ENCODE peak calls at places on chromosome 3, in nine cellular contexts. K, X, J, E, V, T, G, W and C are unnamed samples.

GRCh38 chr3:176814252-176814651 is 383.0 kb downstream of the TBL1XR1 start:
- DNase-seq in K (peak), X (no peak), J (peak), E (peak), V (peak), T (peak), G (peak), W (peak), C (no peak)

GRCh38 chr3:50256978-50257890 is 11.7 kb upstream of the SEMA3B start:
- DNase-seq in K (no peak), X (no peak), J (peak), E (no peak), V (no peak), T (peak), G (peak), W (peak), C (no peak)

GRCh38 chr3:146308682-146309081 is 57.8 kb upstream of the PLSCR4 start:
- DNase-seq in K (no peak), X (no peak), J (no peak), E (no peak), V (no peak), T (no peak), G (peak), W (peak), C (no peak)

GRCh38 chr3:122245513-122246174 is 62.2 kb downstream of the CASR start:
- DNase-seq in K (no peak), X (no peak), J (no peak), E (no peak), V (no peak), T (no peak), G (peak), W (no peak), C (no peak)

GRCh38 chr3:32360514-32360869 is 31.2 kb upstream of the CMTM7 start:
- DNase-seq in K (no peak), X (no peak), J (no peak), E (no peak), V (no peak), T (no peak), G (no peak), W (no peak), C (no peak)

GRCh38 chr3:14388200-14388599 is 14.2 kb upstream of the SLC6A6 start:
- DNase-seq in K (no peak), X (no peak), J (no peak), E (peak), V (no peak), T (no peak), G (no peak), W (no peak), C (no peak)

GRCh38 chr3:140216249-140216648 is 281.3 kb downstream of the CLSTN2 start:
- DNase-seq in K (no peak), X (no peak), J (no peak), E (no peak), V (no peak), T (no peak), G (peak), W (no peak), C (no peak)

GRCh38 chr3:185852562-185853135 is 27.8 kb upstream of the IGF2BP2 start:
- DNase-seq in K (no peak), X (no peak), J (no peak), E (no peak), V (no peak), T (no peak), G (no peak), W (no peak), C (no peak)

GRCh38 chr3:138349926-138350665 is 1.7 kb downstream of the MRAS start:
- DNase-seq in K (no peak), X (no peak), J (no peak), E (no peak), V (no peak), T (no peak), G (no peak), W (peak), C (no peak)

GRCh38 chr3:162605651-162606204 is 1109.1 kb downstream of the OTOL1 start:
- DNase-seq in K (no peak), X (no peak), J (no peak), E (no peak), V (no peak), T (no peak), G (no peak), W (no peak), C (no peak)

GRCh38 chr3:188049890-188050530 is 103.9 kb upstream of the LPP start:
- DNase-seq in K (no peak), X (no peak), J (no peak), E (no peak), V (no peak), T (no peak), G (no peak), W (no peak), C (no peak)

GRCh38 chr3:27712136-27713065 is 9.7 kb downstream of the EOMES start:
- DNase-seq in K (peak), X (no peak), J (peak), E (peak), V (peak), T (peak), G (peak), W (peak), C (peak)

GRCh38 chr3:148208975-148209374 is 488.7 kb upstream of the AGTR1 start:
- DNase-seq in K (no peak), X (no peak), J (no peak), E (no peak), V (no peak), T (no peak), G (no peak), W (no peak), C (no peak)

GRCh38 chr3:52444860-52445793 is at the start of gene SEMA3G:
- DNase-seq in K (peak), X (peak), J (peak), E (peak), V (peak), T (peak), G (peak), W (peak), C (peak)

GRCh38 chr3:172323894-172324590 is 124.2 kb downstream of the GHSR start:
- DNase-seq in K (no peak), X (no peak), J (peak), E (peak), V (no peak), T (no peak), G (peak), W (no peak), C (no peak)

GRCh38 chr3:14846481-14846880 is 27.7 kb downstream of the FGD5 start:
- DNase-seq in K (peak), X (peak), J (no peak), E (no peak), V (no peak), T (no peak), G (no peak), W (no peak), C (no peak)

GRCh38 chr3:152611905-152612304 is 223.0 kb upstream of the P2RY1 start:
- DNase-seq in K (no peak), X (no peak), J (no peak), E (no peak), V (no peak), T (no peak), G (no peak), W (no peak), C (no peak)

GRCh38 chr3:30162579-30162978 is 443.8 kb upstream of the TGFBR2 start:
- DNase-seq in K (no peak), X (no peak), J (no peak), E (no peak), V (no peak), T (no peak), G (no peak), W (peak), C (no peak)

GRCh38 chr3:73685061-73685460 is 60.3 kb upstream of the PDZRN3 start:
- DNase-seq in K (no peak), X (no peak), J (no peak), E (no peak), V (no peak), T (no peak), G (no peak), W (no peak), C (no peak)

GRCh38 chr3:56125358-56126005 is 342.8 kb downstream of the ERC2 start:
- DNase-seq in K (peak), X (peak), J (no peak), E (no peak), V (no peak), T (no peak), G (peak), W (peak), C (peak)

GRCh38 chr3:183988216-183988790 is 29.4 kb downstream of the ABCC5 start:
- DNase-seq in K (no peak), X (no peak), J (no peak), E (no peak), V (no peak), T (no peak), G (no peak), W (no peak), C (no peak)

GRCh38 chr3:196660381-196661166 is 21.1 kb downstream of the NRROS start:
- DNase-seq in K (no peak), X (no peak), J (peak), E (no peak), V (no peak), T (no peak), G (no peak), W (no peak), C (no peak)

GRCh38 chr3:23805881-23806321 is at the start of gene UBE2E1:
- DNase-seq in K (peak), X (peak), J (peak), E (peak), V (peak), T (peak), G (peak), W (peak), C (peak)

GRCh38 chr3:31704651-31705179 is 172.0 kb downstream of the STT3B start:
- DNase-seq in K (no peak), X (no peak), J (peak), E (peak), V (peak), T (peak), G (peak), W (peak), C (no peak)

GRCh38 chr3:70539908-70540307 is 227.5 kb upstream of the MDFIC2 start:
- DNase-seq in K (no peak), X (no peak), J (no peak), E (no peak), V (no peak), T (no peak), G (peak), W (no peak), C (no peak)

GRCh38 chr3:31962801-31963205 is 18.3 kb downstream of the OSBPL10 start:
- DNase-seq in K (no peak), X (no peak), J (no peak), E (no peak), V (no peak), T (no peak), G (peak), W (peak), C (no peak)

GRCh38 chr3:147354621-147355020 is 51.7 kb downstream of the ZIC4 start:
- DNase-seq in K (no peak), X (no peak), J (no peak), E (no peak), V (no peak), T (no peak), G (no peak), W (no peak), C (no peak)

GRCh38 chr3:142732066-142732465 is 8.2 kb downstream of the TRPC1 start:
- DNase-seq in K (no peak), X (no peak), J (no peak), E (no peak), V (no peak), T (no peak), G (no peak), W (no peak), C (no peak)

GRCh38 chr3:142112601-142113000 is 36.7 kb downstream of the TFDP2 start:
- DNase-seq in K (no peak), X (no peak), J (no peak), E (no peak), V (no peak), T (no peak), G (no peak), W (no peak), C (no peak)

GRCh38 chr3:175668300-175668699 is 809.2 kb downstream of the NAALADL2 start:
- DNase-seq in K (no peak), X (no peak), J (no peak), E (no peak), V (no peak), T (no peak), G (no peak), W (no peak), C (no peak)

GRCh38 chr3:160643994-160644393 is 33.0 kb upstream of the ARL14 start:
- DNase-seq in K (no peak), X (no peak), J (no peak), E (no peak), V (no peak), T (no peak), G (no peak), W (peak), C (no peak)

GRCh38 chr3:42600111-42600957 is at the start of gene NKTR:
- DNase-seq in K (peak), X (peak), J (peak), E (peak), V (peak), T (peak), G (peak), W (peak), C (peak)
- TF ChIP-seq POLR2A in K (peak), X (peak), J (no peak), E (peak), V (peak), T (no peak), G (peak), W (peak), C (peak)

GRCh38 chr3:86989611-86990010 is 1.3 kb downstream of the VGLL3 start:
- DNase-seq in K (no peak), X (no peak), J (no peak), E (no peak), V (no peak), T (no peak), G (no peak), W (no peak), C (no peak)

GRCh38 chr3:86991482-86991815 is 500 bp upstream of the VGLL3 start:
- DNase-seq in K (no peak), X (no peak), J (no peak), E (no peak), V (no peak), T (no peak), G (no peak), W (no peak), C (no peak)

GRCh38 chr3:86990171-86990733 is 697 bp downstream of the VGLL3 start:
- DNase-seq in K (peak), X (peak), J (peak), E (no peak), V (no peak), T (peak), G (peak), W (no peak), C (no peak)

GRCh38 chr3:86991840-86992430 is 986 bp upstream of the VGLL3 start:
- DNase-seq in K (no peak), X (no peak), J (no peak), E (no peak), V (no peak), T (no peak), G (peak), W (no peak), C (no peak)

DNA sequence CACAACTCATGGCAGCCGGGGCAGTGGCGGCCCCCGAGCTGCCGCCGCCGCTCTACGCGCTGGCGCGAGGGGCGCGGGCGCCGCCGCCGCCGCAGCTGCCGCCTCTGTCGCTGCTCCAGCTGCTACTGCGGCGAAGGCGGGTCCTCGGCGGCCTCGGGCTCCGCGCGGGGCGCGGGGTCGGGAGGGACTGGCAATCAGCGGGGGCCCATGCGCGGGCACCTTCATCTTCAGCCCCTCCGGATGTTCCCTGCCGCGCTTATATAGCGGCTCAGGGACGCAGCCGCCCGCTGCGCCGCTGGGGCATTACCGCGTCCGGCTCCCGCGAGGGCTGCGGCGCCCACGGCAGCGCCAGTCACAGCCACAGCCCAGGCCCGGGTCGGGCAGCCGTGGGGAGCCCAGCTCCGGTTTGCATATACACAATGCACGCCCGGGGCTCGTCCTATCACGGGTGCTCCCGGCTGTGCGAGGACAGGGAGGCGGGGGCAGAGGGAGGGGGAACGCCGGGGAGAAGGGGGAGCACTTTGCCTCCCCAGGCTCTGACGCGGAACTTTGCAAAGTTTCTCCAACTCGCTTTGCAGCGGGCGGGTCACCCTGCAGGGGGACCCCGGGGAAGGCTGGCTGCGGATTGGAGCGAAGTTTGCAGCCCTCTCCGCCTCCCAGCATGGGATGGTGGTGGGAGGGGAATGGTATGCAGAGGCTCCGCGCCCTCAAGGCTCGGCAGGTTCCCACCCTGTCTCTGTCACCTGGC is at the start of gene VGLL3:
- DNase-seq in K (peak), X (peak), J (peak), E (peak), V (no peak), T (peak), G (peak), W (peak), C (peak)
- TF ChIP-seq POLR2A in K (peak), X (peak), J (no peak), E (peak), V (no peak), T (no peak), G (peak), W (no peak), C (no peak)

DNA sequence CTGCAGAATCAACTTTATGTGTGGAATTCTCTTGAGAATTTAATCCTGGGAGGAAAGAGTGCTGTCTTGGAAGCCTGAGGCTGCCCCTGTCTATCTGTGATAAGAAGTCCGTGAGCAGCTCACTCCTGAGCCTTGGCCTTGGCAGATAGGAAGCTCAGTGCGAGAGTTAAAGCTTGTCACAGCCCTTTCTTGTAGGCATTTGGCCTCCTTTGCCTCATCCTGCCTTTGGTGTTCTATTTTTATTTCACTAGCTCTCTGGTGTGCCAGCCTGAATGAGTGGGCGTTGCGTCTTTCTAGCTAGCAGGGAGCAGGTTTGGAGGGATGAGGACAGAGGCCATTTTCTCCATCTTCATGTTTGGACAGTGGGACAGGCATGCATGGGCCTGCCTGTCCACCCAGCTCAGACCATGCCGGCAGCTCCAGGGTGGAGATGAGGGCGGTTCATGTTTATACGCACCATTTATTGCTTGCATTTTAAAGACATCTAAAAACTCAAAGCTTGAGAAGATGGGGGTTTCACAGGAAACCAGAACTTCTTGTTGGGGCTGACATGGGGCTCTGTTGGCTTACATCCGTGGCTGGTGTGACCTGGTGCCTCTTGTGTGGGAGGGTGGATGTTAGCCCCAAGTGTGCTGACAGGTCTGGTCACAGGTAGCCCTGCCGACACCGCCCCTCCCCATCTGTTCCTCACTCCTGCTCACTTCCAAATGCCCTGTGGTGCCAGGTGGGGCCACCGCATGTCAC is 29.8 kb downstream of the IRAK2 start:
- DNase-seq in K (no peak), X (no peak), J (no peak), E (no peak), V (no peak), T (no peak), G (no peak), W (no peak), C (no peak)
- TF ChIP-seq POLR2A in K (no peak), X (no peak), J (no peak), E (no peak), V (no peak), T (no peak), G (no peak), W (no peak), C (no peak)

GRCh38 chr3:49098910-49099630 is 5.2 kb upstream of the QRICH1 start:
- DNase-seq in K (no peak), X (no peak), J (no peak), E (no peak), V (no peak), T (no peak), G (no peak), W (no peak), C (no peak)

GRCh38 chr3:49093853-49094767 is at the start of gene QRICH1:
- DNase-seq in K (peak), X (peak), J (peak), E (peak), V (peak), T (peak), G (peak), W (peak), C (peak)

GRCh38 chr3:49098429-49098828 is 4.6 kb upstream of the QRICH1 start:
- DNase-seq in K (no peak), X (no peak), J (no peak), E (no peak), V (no peak), T (no peak), G (no peak), W (no peak), C (no peak)

DNA sequence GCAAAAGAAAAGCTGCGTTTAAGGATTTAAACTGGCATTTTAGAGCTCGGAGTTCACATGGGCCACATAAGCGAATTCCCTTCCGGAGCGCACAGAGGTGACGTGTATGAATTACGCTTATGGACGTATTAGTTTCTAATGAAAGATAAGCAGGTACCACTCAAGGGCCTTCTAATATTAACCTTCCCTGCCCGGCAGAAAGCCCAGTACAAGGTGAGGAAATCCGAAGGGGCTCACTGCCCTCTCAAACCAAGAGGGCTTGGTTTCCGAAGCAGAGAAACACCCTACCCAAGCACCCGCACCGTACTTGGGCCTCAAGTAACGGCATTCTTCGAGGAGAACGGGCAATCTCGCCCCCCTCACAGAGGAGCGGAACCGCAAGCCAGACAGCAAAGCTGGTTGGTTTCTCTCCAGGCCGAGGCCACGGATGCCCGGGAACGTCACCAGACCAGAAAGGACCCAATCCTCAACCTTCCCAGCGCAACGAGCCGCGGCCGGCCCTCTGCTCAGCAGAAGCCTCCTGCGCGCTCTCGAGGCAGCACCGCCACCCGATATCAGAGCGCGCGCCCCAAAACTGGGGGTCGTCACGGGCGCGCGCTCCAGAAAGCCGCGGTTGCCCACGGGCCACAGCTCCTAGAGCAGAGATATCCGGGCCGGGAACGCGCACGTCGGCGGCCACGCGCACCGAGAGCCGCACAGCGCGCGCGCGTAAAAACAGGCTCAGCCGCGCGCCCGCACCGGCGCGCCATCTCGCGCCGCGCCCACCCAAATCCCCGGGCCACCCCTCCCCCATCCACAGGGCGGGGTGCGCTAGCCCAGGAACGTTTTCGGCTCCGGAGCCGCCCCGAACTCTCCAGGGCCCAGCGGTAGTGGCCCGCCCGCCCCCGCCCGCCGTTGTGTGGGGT is 671 bp downstream of the QRICH1 start:
- DNase-seq in K (peak), X (peak), J (peak), E (peak), V (peak), T (peak), G (peak), W (peak), C (peak)
- TF ChIP-seq POLR2A in K (no peak), X (no peak), J (no peak), E (no peak), V (no peak), T (no peak), G (no peak), W (no peak), C (no peak)

GRCh38 chr3:158839966-158840365 is 38.1 kb downstream of the MFSD1 start:
- DNase-seq in K (no peak), X (no peak), J (no peak), E (no peak), V (no peak), T (no peak), G (no peak), W (no peak), C (no peak)
- TF ChIP-seq POLR2A in K (no peak), X (no peak), J (no peak), E (no peak), V (no peak), T (no peak), G (no peak), W (no peak), C (no peak)

GRCh38 chr3:47409284-47409683 is 28.5 kb downstream of the PTPN23 start:
- DNase-seq in K (no peak), X (no peak), J (no peak), E (no peak), V (no peak), T (no peak), G (no peak), W (no peak), C (no peak)
- TF ChIP-seq POLR2A in K (no peak), X (no peak), J (no peak), E (no peak), V (no peak), T (no peak), G (no peak), W (no peak), C (no peak)

GRCh38 chr3:9897408-9898372 is 5.0 kb upstream of the IL17RE start:
- DNase-seq in K (no peak), X (no peak), J (peak), E (peak), V (peak), T (no peak), G (peak), W (peak), C (no peak)
- TF ChIP-seq POLR2A in K (no peak), X (no peak), J (no peak), E (no peak), V (no peak), T (no peak), G (no peak), W (peak), C (no peak)